ENCODE peak calls at places on chromosomes 12 and 14, in eight cellular contexts. U is A549, K is progenitor cell of endocrine pancreas, G is type B pancreatic cell, I is left ventricle myocardium inferior, N is GM13977, J is psoas muscle, L is fibroblast of lung. M is an unnamed sample.

GRCh38 chr12:116442981-116443380 is 116.2 kb upstream of the MAP1LC3B2 start:
- DNase-seq in G (no peak), J (no peak), U (no peak), K (no peak), L (no peak), I (no peak), N (no peak), M (no peak)

GRCh38 chr12:59404109-59404650 is 191.6 kb upstream of the SLC16A7 start:
- DNase-seq in G (no peak), L (no peak), N (no peak), I (no peak), K (no peak), U (no peak), J (no peak), M (no peak)

GRCh38 chr12:14975451-14975850 is 2.6 kb downstream of the PDE6H start:
- DNase-seq in G (no peak), U (no peak), J (no peak), I (no peak), N (no peak), K (no peak), L (no peak), M (no peak)

GRCh38 chr14:57375156-57375555 is 15.2 kb upstream of the NAA30 start:
- DNase-seq in G (no peak), J (no peak), U (no peak), L (no peak), N (no peak), I (no peak), K (no peak), M (no peak)

GRCh38 chr14:50230601-50231474 is 540 bp downstream of the SOS2 start:
- DNase-seq in J (peak; percentile 81), I (peak; percentile 67), N (peak; percentile 56), K (peak; percentile 32), L (peak; percentile 54), U (peak; percentile 55), G (no peak), M (no peak)

GRCh38 chr12:20917269-20917668 is 106.8 kb downstream of the SLCO1B3 start:
- DNase-seq in K (no peak), J (no peak), N (no peak), G (no peak), L (no peak), I (no peak), U (no peak), M (no peak)

GRCh38 chr12:120983759-120984158 is 5.4 kb downstream of the HNF1A start:
- DNase-seq in K (no peak), I (no peak), G (no peak), U (peak; percentile 59), N (no peak), L (no peak), J (no peak), M (no peak)

GRCh38 chr14:60724080-60724618 is at the start of gene SIX4:
- DNase-seq in J (peak; percentile 90), G (peak; percentile 78), U (peak; percentile 78), K (peak; percentile 70), I (peak; percentile 49), N (peak; percentile 78), L (peak; percentile 86), M (no peak)

GRCh38 chr14:65131176-65131765 is 29.0 kb upstream of the MAX start:
- DNase-seq in I (no peak), N (no peak), L (peak; percentile 73), K (no peak), G (no peak), U (peak; percentile 34), J (no peak), M (no peak)

GRCh38 chr12:2895511-2895910 is 4.8 kb downstream of the TULP3 start:
- DNase-seq in L (no peak), G (no peak), J (no peak), K (no peak), I (no peak), U (no peak), N (no peak), M (no peak)

GRCh38 chr12:25977047-25977446 is 18.6 kb downstream of the RASSF8 start:
- DNase-seq in K (no peak), J (peak; percentile 64), N (no peak), L (peak; percentile 97), G (no peak), I (no peak), U (no peak), M (no peak)

GRCh38 chr12:24730461-24730896 is 218.4 kb downstream of the BCAT1 start:
- DNase-seq in J (no peak), U (no peak), I (no peak), L (no peak), K (no peak), N (no peak), G (no peak), M (no peak)

GRCh38 chr12:27810756-27811155 is 30.7 kb upstream of the MANSC4 start:
- DNase-seq in U (no peak), G (no peak), L (no peak), J (no peak), K (no peak), N (no peak), I (no peak), M (no peak)

GRCh38 chr12:64744422-64745258 is 14.6 kb downstream of the GNS start:
- DNase-seq in K (no peak), N (no peak), L (peak; percentile 48), U (peak; percentile 12), G (no peak), J (no peak), I (no peak), M (no peak)

GRCh38 chr12:4178424-4179184 is 95.0 kb upstream of the CCND2 start:
- DNase-seq in I (no peak), J (no peak), K (no peak), G (no peak), U (no peak), L (no peak), N (peak; percentile 25), M (no peak)

GRCh38 chr14:93970589-93970966 is 5.8 kb downstream of the ASB2 start:
- DNase-seq in G (no peak), L (no peak), K (no peak), N (no peak), U (peak; percentile 37), J (no peak), I (no peak), M (peak; percentile 42)
- TF ChIP-seq CTCF in G (peak; percentile 40), L (no peak), K (peak; percentile 35), N (peak; percentile 43), U (peak; percentile 46), J (peak; percentile 34), I (peak; percentile 27), M (no peak)

GRCh38 chr12:128797119-128798118 is 26.3 kb downstream of the SLC15A4 start:
- DNase-seq in U (no peak), L (no peak), J (peak; percentile 52), N (peak; percentile 37), K (no peak), I (no peak), G (no peak), M (no peak)
- TF ChIP-seq CTCF in U (no peak), L (no peak), J (no peak), N (no peak), K (no peak), I (no peak), G (no peak), M (no peak)

GRCh38 chr12:8562310-8562709 is 21.6 kb upstream of the CLEC4E start:
- DNase-seq in K (no peak), U (peak; percentile 44), N (no peak), J (no peak), I (no peak), G (no peak), L (no peak), M (no peak)
- TF ChIP-seq CTCF in K (peak; percentile 33), U (no peak), N (peak; percentile 3), J (no peak), I (no peak), G (no peak), L (peak; percentile 33), M (no peak)

GRCh38 chr12:54217774-54218221 is 29.0 kb upstream of the SMUG1 start:
- DNase-seq in K (no peak), G (no peak), N (peak; percentile 57), U (no peak), L (no peak), J (no peak), I (peak; percentile 24), M (peak; percentile 57)
- TF ChIP-seq CTCF in K (no peak), G (no peak), N (no peak), U (no peak), L (no peak), J (no peak), I (no peak), M (no peak)

GRCh38 chr12:74317078-74317581 is 220.5 kb upstream of the ATXN7L3B start:
- DNase-seq in N (no peak), J (peak; percentile 36), U (peak; percentile 75), G (no peak), L (peak; percentile 67), I (peak; percentile 28), K (no peak), M (no peak)
- TF ChIP-seq CTCF in N (peak; percentile 22), J (no peak), U (peak; percentile 69), G (peak; percentile 70), L (peak; percentile 14), I (peak; percentile 51), K (peak; percentile 57), M (no peak)

GRCh38 chr14:105486974-105487448 is 325 bp downstream of the CRIP1 start:
- DNase-seq in J (peak; percentile 86), G (no peak), N (no peak), I (peak; percentile 88), L (no peak), K (no peak), U (peak; percentile 78), M (peak; percentile 69)

GRCh38 chr14:105484997-105485393 is 1.7 kb upstream of the CRIP1 start:
- DNase-seq in N (no peak), J (no peak), I (no peak), K (no peak), U (no peak), G (no peak), L (no peak), M (no peak)

GRCh38 chr14:105484069-105484996 is 2.4 kb upstream of the CRIP1 start:
- DNase-seq in G (no peak), K (no peak), J (no peak), I (peak; percentile 63), U (peak; percentile 53), L (peak; percentile 27), N (no peak), M (no peak)

GRCh38 chr14:105486333-105486973 is at the start of gene CRIP1:
- DNase-seq in N (no peak), J (no peak), K (no peak), I (peak; percentile 42), L (no peak), G (no peak), U (no peak), M (peak; percentile 57)

GRCh38 chr14:105485720-105486332 is 860 bp upstream of the CRIP1 start:
- DNase-seq in G (no peak), K (no peak), N (no peak), U (peak; percentile 84), J (no peak), L (no peak), I (peak; percentile 46), M (peak; percentile 51)
- TF ChIP-seq CTCF in G (peak; percentile 72), K (peak; percentile 68), N (peak; percentile 45), U (peak; percentile 40), J (peak; percentile 11), L (peak; percentile 32), I (peak; percentile 56), M (no peak)

GRCh38 chr12:129193263-129193871 is 340.1 kb downstream of the GLT1D1 start:
- DNase-seq in K (no peak), J (no peak), G (no peak), L (no peak), I (no peak), U (peak; percentile 29), N (peak; percentile 33), M (no peak)
- TF ChIP-seq CTCF in K (peak; percentile 70), J (peak; percentile 35), G (peak; percentile 88), L (peak; percentile 57), I (peak; percentile 44), U (no peak), N (peak; percentile 47), M (no peak)

GRCh38 chr14:38721822-38722431 is 381.1 kb downstream of the SEC23A start:
- DNase-seq in G (no peak), I (peak; percentile 21), N (peak; percentile 34), L (peak; percentile 34), J (peak; percentile 52), U (peak; percentile 46), K (peak; percentile 23), M (no peak)
- TF ChIP-seq CTCF in G (peak; percentile 86), I (peak; percentile 80), N (peak; percentile 82), L (peak; percentile 87), J (peak; percentile 75), U (peak; percentile 56), K (peak; percentile 74), M (no peak)

M was measured in activated B cell treated with CpG ODN at 0.5 μM for 24 hours.